ENCODE peak calls at places on chromosome 14, in ten cellular contexts. T is stimulated activated CD8-positive, alpha-beta memory T cell treated with anti-CD3 and anti-CD28 coated beads, Interleukin-2, amount 100 ng/mL, for 48 hours; M is EL; D is transverse colon; B is lung; L is IMR-90; H is breast epithelium; U is RPMI7951; X is CD4-positive, alpha-beta T cell; R is pons. J is an unnamed sample.

GRCh38 chr14:78946949-78947348 is 776.8 kb downstream of the NRXN3 start:
- DNase-seq in U (no peak), D (no peak), B (no peak), M (no peak), R (no peak), L (no peak), H (no peak), X (no peak), T (no peak), J (no peak)

GRCh38 chr14:99733221-99733550 is 49.1 kb downstream of the CYP46A1 start:
- DNase-seq in M (no peak), U (no peak), R (no peak), D (no peak), X (no peak), L (no peak), T (no peak), H (no peak), B (no peak), J (no peak)

GRCh38 chr14:69092840-69093422 is 60.0 kb downstream of the DCAF5 start:
- DNase-seq in T (no peak), B (no peak), L (peak; percentile 32), X (no peak), H (no peak), R (no peak), M (no peak), U (no peak), D (no peak), J (no peak)

GRCh38 chr14:32075636-32076277 is 1.3 kb upstream of the ARHGAP5 start:
- DNase-seq in L (peak; percentile 2), B (no peak), X (no peak), T (no peak), U (peak; percentile 15), R (peak; percentile 68), M (peak; percentile 22), D (peak; percentile 68), H (no peak), J (peak; percentile 59)

GRCh38 chr14:20609215-20610001 is 18.2 kb upstream of the RNASE12 start:
- DNase-seq in M (peak; percentile 90), X (peak; percentile 46), T (no peak), D (peak; percentile 73), H (peak; percentile 84), B (peak; percentile 67), U (peak; percentile 80), L (peak; percentile 86), R (peak; percentile 96), J (peak; percentile 93)

GRCh38 chr14:33564774-33565630 is 385.9 kb downstream of the EGLN3 start:
- DNase-seq in R (no peak), B (no peak), X (no peak), H (no peak), T (no peak), M (peak; percentile 88), L (peak; percentile 10), D (no peak), U (peak; percentile 70), J (no peak)

GRCh38 chr14:66600416-66600815 is 92.5 kb downstream of the GPHN start:
- DNase-seq in M (peak; percentile 77), X (no peak), R (no peak), L (peak; percentile 40), B (no peak), H (no peak), T (no peak), D (no peak), U (peak; percentile 12), J (no peak)

GRCh38 chr14:102280376-102280962 is 24.5 kb downstream of the MOK start:
- DNase-seq in R (no peak), U (peak; percentile 95), T (no peak), M (peak; percentile 100), L (peak; percentile 99), H (no peak), B (no peak), D (no peak), X (no peak), J (no peak)

GRCh38 chr14:73895939-73896338 is 9.3 kb downstream of the ZNF410 start:
- DNase-seq in X (no peak), L (no peak), D (no peak), H (no peak), M (no peak), U (no peak), B (no peak), R (peak; percentile 58), T (no peak), J (no peak)

GRCh38 chr14:94142247-94142646 is 12.8 kb upstream of the IFI27L2 start:
- DNase-seq in X (no peak), B (peak; percentile 15), U (no peak), T (no peak), R (no peak), L (no peak), M (no peak), H (no peak), D (no peak), J (no peak)

GRCh38 chr14:99189201-99189801 is 82.7 kb downstream of the BCL11B start:
- DNase-seq in L (no peak), D (no peak), U (no peak), R (no peak), M (no peak), X (no peak), B (no peak), T (no peak), H (no peak), J (peak; percentile 27)

GRCh38 chr14:88518592-88519512 is 36.0 kb downstream of the PTPN21 start:
- DNase-seq in H (no peak), B (no peak), U (peak; percentile 69), D (no peak), X (no peak), M (peak; percentile 66), R (no peak), T (no peak), L (peak; percentile 88), J (no peak)

GRCh38 chr14:85060116-85060515 is 469.8 kb upstream of the FLRT2 start:
- DNase-seq in L (no peak), M (no peak), B (no peak), D (no peak), T (no peak), H (no peak), R (no peak), X (no peak), U (no peak), J (no peak)

GRCh38 chr14:94538070-94538740 is 23.0 kb upstream of the SERPINA4 start:
- DNase-seq in M (no peak), X (no peak), D (no peak), R (no peak), H (no peak), L (no peak), B (no peak), U (no peak), T (no peak), J (no peak)

GRCh38 chr14:62373889-62374394 is 611.7 kb downstream of the SNAPC1 start:
- DNase-seq in B (no peak), U (no peak), X (no peak), H (no peak), T (no peak), R (no peak), L (peak; percentile 3), M (no peak), D (no peak), J (no peak)

GRCh38 chr14:54662491-54663116 is 95.7 kb downstream of the SAMD4A start:
- DNase-seq in M (no peak), U (no peak), H (no peak), X (no peak), R (no peak), L (no peak), B (no peak), D (no peak), T (no peak), J (no peak)

J was measured in cerebellar cortex.